ENCODE peak calls at places on chromosomes 16 and 17, in eight cellular contexts. One of them, this sample, is unnamed. For H3K27me3 and H3K4me1, the result is how much of the 10 kb centered on the place peaks cover.

GRCh38 chr16:20175358-20175757 is 101.7 kb upstream of the GPR139 start:
- DNase-seq in Karpas-422: no peak
- DNase-seq in H9: no peak
- DNase-seq in mammary epithelial cell: no peak
- DNase-seq in fibroblast of lung: no peak
- DNase-seq in IMR-90: no peak
- DNase-seq in colonic mucosa: no peak
- DNase-seq in neural progenitor cell: no peak
- DNase-seq in this sample: no peak

GRCh38 chr16:9033125-9033830 is 58.2 kb upstream of the HAPSTR1 start:
- DNase-seq in H9: peak
- DNase-seq in Karpas-422: peak
- DNase-seq in fibroblast of lung: peak
- DNase-seq in neural progenitor cell: peak
- DNase-seq in IMR-90: peak
- DNase-seq in colonic mucosa: peak
- DNase-seq in mammary epithelial cell: peak
- DNase-seq in this sample: peak

GRCh38 chr16:31409433-31409832 is 16.3 kb downstream of the ITGAD start:
- DNase-seq in fibroblast of lung: peak
- DNase-seq in neural progenitor cell: no peak
- DNase-seq in H9: no peak
- DNase-seq in IMR-90: peak
- DNase-seq in Karpas-422: no peak
- DNase-seq in mammary epithelial cell: peak
- DNase-seq in colonic mucosa: no peak
- DNase-seq in this sample: no peak

GRCh38 chr17:72634621-72635020 is 457.9 kb downstream of the SLC39A11 start:
- DNase-seq in colonic mucosa: peak
- DNase-seq in Karpas-422: no peak
- DNase-seq in H9: no peak
- DNase-seq in IMR-90: no peak
- DNase-seq in fibroblast of lung: no peak
- DNase-seq in mammary epithelial cell: peak
- DNase-seq in neural progenitor cell: no peak
- DNase-seq in this sample: no peak

GRCh38 chr17:57938061-57938502 is 17.1 kb downstream of the CUEDC1 start:
- DNase-seq in IMR-90: no peak
- DNase-seq in Karpas-422: no peak
- DNase-seq in mammary epithelial cell: no peak
- DNase-seq in neural progenitor cell: no peak
- DNase-seq in H9: no peak
- DNase-seq in fibroblast of lung: no peak
- DNase-seq in colonic mucosa: peak
- DNase-seq in this sample: no peak

GRCh38 chr16:69662901-69663300 is 63.5 kb downstream of the NQO1 start:
- DNase-seq in Karpas-422: no peak
- DNase-seq in H9: no peak
- DNase-seq in IMR-90: no peak
- DNase-seq in fibroblast of lung: no peak
- DNase-seq in neural progenitor cell: no peak
- DNase-seq in mammary epithelial cell: no peak
- DNase-seq in colonic mucosa: no peak
- DNase-seq in this sample: no peak

GRCh38 chr17:33686171-33686570 is 393.1 kb upstream of the ASIC2 start:
- DNase-seq in mammary epithelial cell: no peak
- DNase-seq in neural progenitor cell: no peak
- DNase-seq in IMR-90: no peak
- DNase-seq in fibroblast of lung: no peak
- DNase-seq in H9: peak
- DNase-seq in colonic mucosa: peak
- DNase-seq in Karpas-422: peak
- DNase-seq in this sample: peak

GRCh38 chr16:84331998-84332780 is 36.1 kb upstream of the ATP2C2 start:
- DNase-seq in Karpas-422: no peak
- DNase-seq in IMR-90: no peak
- DNase-seq in fibroblast of lung: peak
- DNase-seq in colonic mucosa: no peak
- DNase-seq in neural progenitor cell: no peak
- DNase-seq in mammary epithelial cell: peak
- DNase-seq in H9: no peak
- DNase-seq in this sample: peak

GRCh38 chr17:9676742-9677387 is 31.5 kb downstream of the USP43 start:
- DNase-seq in colonic mucosa: no peak
- DNase-seq in neural progenitor cell: no peak
- DNase-seq in fibroblast of lung: peak
- DNase-seq in H9: no peak
- DNase-seq in Karpas-422: no peak
- DNase-seq in IMR-90: peak
- DNase-seq in mammary epithelial cell: peak
- DNase-seq in this sample: peak

GRCh38 chr17:76141212-76142043 is at the start of gene FOXJ1:
- DNase-seq in H9: peak
- DNase-seq in IMR-90: peak
- DNase-seq in fibroblast of lung: peak
- DNase-seq in Karpas-422: peak
- DNase-seq in mammary epithelial cell: peak
- DNase-seq in colonic mucosa: peak
- DNase-seq in neural progenitor cell: peak
- DNase-seq in this sample: peak
- H3K27me3 ChIP-seq in H9: under half
- H3K27me3 ChIP-seq in IMR-90: half or more
- H3K27me3 ChIP-seq in fibroblast of lung: under half
- H3K27me3 ChIP-seq in Karpas-422: under half
- H3K27me3 ChIP-seq in mammary epithelial cell: under half
- H3K27me3 ChIP-seq in colonic mucosa: under half
- H3K27me3 ChIP-seq in neural progenitor cell: half or more
- H3K27me3 ChIP-seq in this sample: half or more

DNA sequence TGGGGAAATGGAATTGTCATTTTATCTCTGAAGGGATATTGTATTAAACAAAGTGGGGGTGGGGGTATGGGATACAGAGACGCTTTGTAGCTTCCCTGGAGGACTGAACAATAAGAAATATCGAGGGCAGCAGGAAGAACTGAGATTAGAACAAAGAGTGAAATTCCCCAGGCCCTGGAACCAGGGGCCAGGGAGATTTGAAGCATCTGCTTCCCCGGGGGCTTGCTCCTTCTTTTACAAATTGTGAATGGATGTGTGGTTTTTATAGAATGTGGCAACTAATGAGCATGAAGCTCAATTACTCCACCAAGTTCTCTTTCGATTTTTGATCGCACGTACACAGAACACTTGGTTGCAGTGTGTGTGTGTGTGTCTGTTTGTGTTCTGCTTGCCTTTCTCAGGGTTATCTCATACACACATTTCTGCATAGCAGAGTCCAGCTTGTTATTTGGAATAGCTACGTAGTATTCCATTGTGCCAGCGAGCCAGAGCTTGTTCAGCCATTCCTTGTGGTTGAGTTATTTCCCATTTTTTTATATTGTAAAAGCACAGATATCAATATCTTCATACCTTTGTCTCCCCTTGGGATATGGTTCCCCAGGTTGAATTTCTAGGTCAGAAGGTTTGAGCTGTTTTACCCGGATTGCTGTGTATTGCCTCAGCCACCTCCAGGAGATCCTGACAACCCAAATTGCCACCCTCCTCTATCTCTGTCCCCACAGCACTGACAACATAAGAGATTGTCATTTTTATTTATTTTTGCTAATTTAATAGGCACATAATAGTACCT is 4.2 kb upstream of the PIPOX start:
- DNase-seq in colonic mucosa: no peak
- DNase-seq in Karpas-422: no peak
- DNase-seq in mammary epithelial cell: peak
- DNase-seq in IMR-90: no peak
- DNase-seq in neural progenitor cell: peak
- DNase-seq in H9: no peak
- DNase-seq in fibroblast of lung: peak
- DNase-seq in this sample: no peak
- H3K4me1 ChIP-seq in colonic mucosa: under half
- H3K4me1 ChIP-seq in Karpas-422: under half
- H3K4me1 ChIP-seq in mammary epithelial cell: under half
- H3K4me1 ChIP-seq in IMR-90: under half
- H3K4me1 ChIP-seq in neural progenitor cell: half or more
- H3K4me1 ChIP-seq in H9: under half
- H3K4me1 ChIP-seq in fibroblast of lung: under half
- H3K4me1 ChIP-seq in this sample: under half

GRCh38 chr17:76826290-76827138 is 41.7 kb upstream of the MGAT5B start:
- DNase-seq in neural progenitor cell: no peak
- DNase-seq in H9: no peak
- DNase-seq in fibroblast of lung: no peak
- DNase-seq in Karpas-422: no peak
- DNase-seq in IMR-90: no peak
- DNase-seq in colonic mucosa: no peak
- DNase-seq in mammary epithelial cell: no peak
- DNase-seq in this sample: no peak

GRCh38 chr17:76820523-76820922 is 47.7 kb upstream of the MGAT5B start:
- DNase-seq in H9: no peak
- DNase-seq in mammary epithelial cell: no peak
- DNase-seq in colonic mucosa: no peak
- DNase-seq in fibroblast of lung: no peak
- DNase-seq in neural progenitor cell: no peak
- DNase-seq in IMR-90: no peak
- DNase-seq in Karpas-422: peak
- DNase-seq in this sample: no peak

GRCh38 chr17:76822184-76822778 is 45.9 kb upstream of the MGAT5B start:
- DNase-seq in fibroblast of lung: no peak
- DNase-seq in Karpas-422: peak
- DNase-seq in neural progenitor cell: no peak
- DNase-seq in IMR-90: no peak
- DNase-seq in colonic mucosa: no peak
- DNase-seq in H9: no peak
- DNase-seq in mammary epithelial cell: no peak
- DNase-seq in this sample: no peak

GRCh38 chr17:76827736-76828135 is 40.5 kb upstream of the MGAT5B start:
- DNase-seq in neural progenitor cell: no peak
- DNase-seq in Karpas-422: no peak
- DNase-seq in colonic mucosa: no peak
- DNase-seq in mammary epithelial cell: peak
- DNase-seq in H9: no peak
- DNase-seq in fibroblast of lung: no peak
- DNase-seq in IMR-90: no peak
- DNase-seq in this sample: no peak

DNA sequence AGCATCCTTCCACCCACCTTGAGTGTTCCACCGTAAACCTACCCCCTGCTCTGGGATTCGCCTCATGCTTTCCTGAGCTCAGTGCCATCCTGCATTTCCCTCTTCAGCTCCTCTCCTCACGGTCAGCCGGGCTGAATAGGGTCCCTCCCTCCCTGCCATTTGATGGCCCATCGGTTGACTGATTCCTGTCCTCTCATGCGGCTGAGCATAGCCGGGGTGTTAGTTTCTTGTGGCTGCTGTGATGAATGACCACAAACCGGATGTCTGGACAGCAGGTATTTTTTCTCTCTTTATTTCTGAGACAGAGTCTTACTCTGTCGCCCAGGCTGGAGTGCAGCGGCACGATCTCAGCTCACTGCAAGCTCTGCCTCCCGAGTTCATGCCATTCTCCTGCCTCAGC is 44.1 kb upstream of the MGAT5B start:
- DNase-seq in Karpas-422: no peak
- DNase-seq in IMR-90: no peak
- DNase-seq in H9: no peak
- DNase-seq in colonic mucosa: no peak
- DNase-seq in mammary epithelial cell: no peak
- DNase-seq in fibroblast of lung: no peak
- DNase-seq in neural progenitor cell: no peak
- DNase-seq in this sample: no peak
- H3K9ac ChIP-seq in Karpas-422: no peak
- H3K9ac ChIP-seq in IMR-90: no peak
- H3K9ac ChIP-seq in H9: no peak
- H3K9ac ChIP-seq in colonic mucosa: no peak
- H3K9ac ChIP-seq in mammary epithelial cell: no peak
- H3K9ac ChIP-seq in fibroblast of lung: no peak
- H3K9ac ChIP-seq in neural progenitor cell: no peak
- H3K9ac ChIP-seq in this sample: no peak

DNA sequence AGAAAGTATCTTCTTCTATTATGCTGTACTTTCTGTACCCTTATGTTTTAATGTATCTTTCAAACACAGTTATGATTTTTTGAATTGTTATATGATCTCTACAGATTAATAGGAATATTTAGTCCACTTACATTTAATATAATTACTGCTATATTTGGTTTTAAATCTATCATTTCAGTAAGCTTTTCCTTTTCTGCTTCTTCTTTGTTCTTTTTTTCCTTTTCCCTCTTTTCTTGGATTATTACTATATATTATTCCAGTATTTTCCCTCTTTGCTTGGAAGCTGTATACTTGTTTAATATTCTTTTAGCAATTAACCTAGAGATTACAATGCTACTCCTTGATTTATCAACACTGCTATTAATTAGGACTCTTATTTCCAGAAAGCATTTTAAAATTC is 13.5 kb downstream of the TLE7 start:
- DNase-seq in IMR-90: no peak
- DNase-seq in Karpas-422: no peak
- DNase-seq in mammary epithelial cell: no peak
- DNase-seq in neural progenitor cell: no peak
- DNase-seq in colonic mucosa: no peak
- DNase-seq in fibroblast of lung: no peak
- DNase-seq in H9: no peak
- DNase-seq in this sample: no peak
- H3K27me3 ChIP-seq in IMR-90: under half
- H3K27me3 ChIP-seq in Karpas-422: under half
- H3K27me3 ChIP-seq in mammary epithelial cell: under half
- H3K27me3 ChIP-seq in neural progenitor cell: half or more
- H3K27me3 ChIP-seq in colonic mucosa: under half
- H3K27me3 ChIP-seq in fibroblast of lung: under half
- H3K27me3 ChIP-seq in H9: under half
- H3K27me3 ChIP-seq in this sample: under half

GRCh38 chr16:66551788-66552287 is 538 bp upstream of the CKLF start:
- DNase-seq in fibroblast of lung: no peak
- DNase-seq in H9: no peak
- DNase-seq in colonic mucosa: no peak
- DNase-seq in IMR-90: no peak
- DNase-seq in neural progenitor cell: no peak
- DNase-seq in Karpas-422: no peak
- DNase-seq in mammary epithelial cell: no peak
- DNase-seq in this sample: no peak

GRCh38 chr16:66552288-66553143 is at the start of gene CKLF:
- DNase-seq in neural progenitor cell: peak
- DNase-seq in IMR-90: peak
- DNase-seq in H9: peak
- DNase-seq in mammary epithelial cell: peak
- DNase-seq in fibroblast of lung: peak
- DNase-seq in Karpas-422: peak
- DNase-seq in colonic mucosa: peak
- DNase-seq in this sample: peak

GRCh38 chr16:66554492-66554891 is 2.1 kb downstream of the CKLF start:
- DNase-seq in H9: no peak
- DNase-seq in neural progenitor cell: no peak
- DNase-seq in Karpas-422: no peak
- DNase-seq in colonic mucosa: no peak
- DNase-seq in fibroblast of lung: no peak
- DNase-seq in mammary epithelial cell: no peak
- DNase-seq in IMR-90: no peak
- DNase-seq in this sample: no peak

GRCh38 chr16:66554021-66554420 is 1.6 kb downstream of the CKLF start:
- DNase-seq in IMR-90: no peak
- DNase-seq in colonic mucosa: no peak
- DNase-seq in fibroblast of lung: no peak
- DNase-seq in Karpas-422: no peak
- DNase-seq in H9: no peak
- DNase-seq in neural progenitor cell: no peak
- DNase-seq in mammary epithelial cell: no peak
- DNase-seq in this sample: no peak

GRCh38 chr16:66553223-66553622 is 847 bp downstream of the CKLF start:
- DNase-seq in mammary epithelial cell: no peak
- DNase-seq in Karpas-422: no peak
- DNase-seq in IMR-90: no peak
- DNase-seq in fibroblast of lung: no peak
- DNase-seq in H9: no peak
- DNase-seq in colonic mucosa: peak
- DNase-seq in neural progenitor cell: no peak
- DNase-seq in this sample: no peak
- H3K4me1 ChIP-seq in mammary epithelial cell: under half
- H3K4me1 ChIP-seq in Karpas-422: under half
- H3K4me1 ChIP-seq in IMR-90: under half
- H3K4me1 ChIP-seq in fibroblast of lung: under half
- H3K4me1 ChIP-seq in H9: under half
- H3K4me1 ChIP-seq in colonic mucosa: under half
- H3K4me1 ChIP-seq in neural progenitor cell: under half
- H3K4me1 ChIP-seq in this sample: under half

This sample was measured in endodermal cell.